ENCODE peak calls at places on chromosomes 1 and 21, in eight cellular contexts. One of them, this sample, is unnamed.

GRCh38 chr1:196002906-196003305 is 605.3 kb downstream of the KCNT2 start:
- DNase-seq in PC-3: peak
- DNase-seq in fibroblast of lung: peak
- DNase-seq in B cell: no peak
- DNase-seq in SK-N-SH: no peak
- DNase-seq in cardiac muscle cell: no peak
- DNase-seq in osteocyte: no peak
- DNase-seq in heart left ventricle: no peak
- DNase-seq in this sample: no peak

GRCh38 chr1:202624781-202625108 is 85.5 kb downstream of the SYT2 start:
- DNase-seq in cardiac muscle cell: no peak
- DNase-seq in B cell: no peak
- DNase-seq in PC-3: no peak
- DNase-seq in osteocyte: no peak
- DNase-seq in heart left ventricle: no peak
- DNase-seq in fibroblast of lung: peak
- DNase-seq in SK-N-SH: no peak
- DNase-seq in this sample: no peak

GRCh38 chr1:234206651-234207284 is 166.5 kb upstream of the COA6 start:
- DNase-seq in osteocyte: no peak
- DNase-seq in SK-N-SH: no peak
- DNase-seq in B cell: no peak
- DNase-seq in fibroblast of lung: peak
- DNase-seq in PC-3: peak
- DNase-seq in heart left ventricle: peak
- DNase-seq in cardiac muscle cell: peak
- DNase-seq in this sample: no peak

GRCh38 chr1:41813755-41814694 is 104.7 kb downstream of the HIVEP3 start:
- DNase-seq in fibroblast of lung: no peak
- DNase-seq in B cell: no peak
- DNase-seq in SK-N-SH: no peak
- DNase-seq in heart left ventricle: peak
- DNase-seq in PC-3: no peak
- DNase-seq in osteocyte: no peak
- DNase-seq in cardiac muscle cell: peak
- DNase-seq in this sample: no peak

GRCh38 chr1:88982055-88982454 is 10.4 kb downstream of the KYAT3 start:
- DNase-seq in B cell: no peak
- DNase-seq in heart left ventricle: no peak
- DNase-seq in PC-3: peak
- DNase-seq in osteocyte: no peak
- DNase-seq in cardiac muscle cell: no peak
- DNase-seq in SK-N-SH: no peak
- DNase-seq in fibroblast of lung: peak
- DNase-seq in this sample: no peak

GRCh38 chr1:234250747-234251146 is 122.5 kb upstream of the COA6 start:
- DNase-seq in heart left ventricle: no peak
- DNase-seq in PC-3: no peak
- DNase-seq in SK-N-SH: no peak
- DNase-seq in cardiac muscle cell: no peak
- DNase-seq in B cell: no peak
- DNase-seq in osteocyte: no peak
- DNase-seq in fibroblast of lung: no peak
- DNase-seq in this sample: no peak

GRCh38 chr1:154320882-154321608 is at the start of gene AQP10:
- DNase-seq in cardiac muscle cell: peak
- DNase-seq in fibroblast of lung: peak
- DNase-seq in osteocyte: no peak
- DNase-seq in B cell: no peak
- DNase-seq in PC-3: no peak
- DNase-seq in heart left ventricle: peak
- DNase-seq in SK-N-SH: peak
- DNase-seq in this sample: no peak

GRCh38 chr1:37945743-37946702 is 830 bp downstream of the INPP5B start:
- DNase-seq in heart left ventricle: peak
- DNase-seq in PC-3: no peak
- DNase-seq in SK-N-SH: peak
- DNase-seq in cardiac muscle cell: peak
- DNase-seq in osteocyte: peak
- DNase-seq in fibroblast of lung: peak
- DNase-seq in B cell: no peak
- DNase-seq in this sample: no peak

GRCh38 chr1:164337885-164338284 is 221.1 kb upstream of the PBX1 start:
- DNase-seq in SK-N-SH: no peak
- DNase-seq in PC-3: peak
- DNase-seq in osteocyte: no peak
- DNase-seq in B cell: no peak
- DNase-seq in fibroblast of lung: peak
- DNase-seq in heart left ventricle: no peak
- DNase-seq in cardiac muscle cell: no peak
- DNase-seq in this sample: no peak

GRCh38 chr1:58063095-58063494 is 483.4 kb downstream of the OMA1 start:
- DNase-seq in SK-N-SH: no peak
- DNase-seq in PC-3: no peak
- DNase-seq in B cell: no peak
- DNase-seq in heart left ventricle: no peak
- DNase-seq in fibroblast of lung: no peak
- DNase-seq in cardiac muscle cell: no peak
- DNase-seq in osteocyte: no peak
- DNase-seq in this sample: no peak

GRCh38 chr1:54794401-54795099 is 6.6 kb downstream of the TTC22 start:
- DNase-seq in SK-N-SH: no peak
- DNase-seq in heart left ventricle: no peak
- DNase-seq in B cell: no peak
- DNase-seq in osteocyte: no peak
- DNase-seq in fibroblast of lung: no peak
- DNase-seq in cardiac muscle cell: no peak
- DNase-seq in PC-3: peak
- DNase-seq in this sample: no peak

GRCh38 chr1:110097507-110098221 is 14.6 kb upstream of the UBL4B start:
- DNase-seq in SK-N-SH: no peak
- DNase-seq in fibroblast of lung: no peak
- DNase-seq in PC-3: no peak
- DNase-seq in heart left ventricle: no peak
- DNase-seq in B cell: no peak
- DNase-seq in cardiac muscle cell: no peak
- DNase-seq in osteocyte: no peak
- DNase-seq in this sample: no peak

GRCh38 chr1:21663951-21664805 is 5.0 kb downstream of the RAP1GAP start:
- DNase-seq in B cell: no peak
- DNase-seq in osteocyte: no peak
- DNase-seq in PC-3: no peak
- DNase-seq in fibroblast of lung: no peak
- DNase-seq in cardiac muscle cell: no peak
- DNase-seq in heart left ventricle: no peak
- DNase-seq in SK-N-SH: no peak
- DNase-seq in this sample: no peak

GRCh38 chr1:185499986-185500626 is 183.1 kb upstream of the IVNS1ABP start:
- DNase-seq in fibroblast of lung: peak
- DNase-seq in PC-3: peak
- DNase-seq in heart left ventricle: no peak
- DNase-seq in SK-N-SH: no peak
- DNase-seq in cardiac muscle cell: peak
- DNase-seq in B cell: no peak
- DNase-seq in osteocyte: no peak
- DNase-seq in this sample: no peak

GRCh38 chr1:19096036-19096833 is 113.8 kb downstream of the UBR4 start:
- DNase-seq in osteocyte: no peak
- DNase-seq in PC-3: peak
- DNase-seq in SK-N-SH: peak
- DNase-seq in heart left ventricle: no peak
- DNase-seq in fibroblast of lung: peak
- DNase-seq in cardiac muscle cell: peak
- DNase-seq in B cell: peak
- DNase-seq in this sample: no peak

GRCh38 chr21:38221594-38221993 is 35.2 kb upstream of the KCNJ15 start:
- DNase-seq in heart left ventricle: no peak
- DNase-seq in fibroblast of lung: no peak
- DNase-seq in osteocyte: no peak
- DNase-seq in cardiac muscle cell: peak
- DNase-seq in B cell: no peak
- DNase-seq in SK-N-SH: no peak
- DNase-seq in PC-3: no peak
- DNase-seq in this sample: no peak

GRCh38 chr1:41485605-41486004 is 1.1 kb upstream of the EDN2 start:
- DNase-seq in heart left ventricle: peak
- DNase-seq in osteocyte: no peak
- DNase-seq in PC-3: peak
- DNase-seq in fibroblast of lung: peak
- DNase-seq in cardiac muscle cell: no peak
- DNase-seq in B cell: no peak
- DNase-seq in SK-N-SH: no peak
- DNase-seq in this sample: no peak

GRCh38 chr1:79811173-79811572 is 804.6 kb upstream of the ADGRL4 start:
- DNase-seq in osteocyte: no peak
- DNase-seq in PC-3: peak
- DNase-seq in SK-N-SH: no peak
- DNase-seq in heart left ventricle: no peak
- DNase-seq in B cell: no peak
- DNase-seq in fibroblast of lung: peak
- DNase-seq in cardiac muscle cell: peak
- DNase-seq in this sample: no peak

DNA sequence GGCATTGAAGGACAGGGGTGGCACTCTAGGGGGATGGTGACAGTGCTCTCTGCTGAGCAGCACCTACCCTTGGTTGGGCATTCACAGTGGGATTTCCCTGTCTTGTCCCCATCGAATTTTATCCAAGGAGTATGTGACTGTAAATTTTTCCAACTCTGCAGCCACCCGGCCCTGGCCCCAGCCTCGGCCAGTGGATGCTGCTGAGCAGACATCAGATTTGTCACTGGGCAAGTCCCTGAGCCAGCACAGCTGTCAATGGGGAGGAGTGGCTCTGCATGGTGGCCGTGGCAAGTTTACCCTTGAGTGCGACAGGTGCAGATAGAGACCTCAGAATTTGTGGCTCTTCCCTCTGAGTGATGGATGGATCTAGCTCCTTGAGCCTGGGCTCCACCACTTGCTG is 240.2 kb upstream of the CSF3R start:
- DNase-seq in osteocyte: no peak
- DNase-seq in PC-3: no peak
- DNase-seq in cardiac muscle cell: no peak
- DNase-seq in heart left ventricle: no peak
- DNase-seq in fibroblast of lung: no peak
- DNase-seq in SK-N-SH: no peak
- DNase-seq in B cell: no peak
- DNase-seq in this sample: no peak
- TF ChIP-seq CTCF in osteocyte: no peak
- TF ChIP-seq CTCF in PC-3: no peak
- TF ChIP-seq CTCF in cardiac muscle cell: no peak
- TF ChIP-seq CTCF in heart left ventricle: no peak
- TF ChIP-seq CTCF in fibroblast of lung: no peak
- TF ChIP-seq CTCF in SK-N-SH: no peak
- TF ChIP-seq CTCF in B cell: no peak
- TF ChIP-seq CTCF in this sample: no peak

DNA sequence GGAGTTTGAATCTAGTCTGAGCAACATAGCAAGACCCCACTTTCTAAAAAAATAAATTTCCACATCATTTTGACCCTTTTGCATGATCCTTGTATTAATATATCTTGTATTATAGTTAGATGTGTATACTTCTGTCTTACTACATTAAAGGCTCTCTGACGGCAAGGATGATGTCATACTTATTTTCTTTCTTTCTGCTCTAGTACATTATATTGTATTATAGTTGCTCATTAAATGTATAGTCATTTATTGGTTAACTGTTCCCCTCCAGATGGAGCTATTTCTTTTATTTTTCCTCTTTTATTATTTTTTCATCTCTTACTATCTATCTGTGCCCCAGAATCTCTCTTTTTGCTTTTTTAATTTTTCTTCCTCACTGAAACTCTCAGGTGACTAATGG is 15.0 kb upstream of the OLFML2B start:
- DNase-seq in fibroblast of lung: no peak
- DNase-seq in SK-N-SH: no peak
- DNase-seq in cardiac muscle cell: no peak
- DNase-seq in PC-3: no peak
- DNase-seq in B cell: no peak
- DNase-seq in osteocyte: no peak
- DNase-seq in heart left ventricle: no peak
- DNase-seq in this sample: no peak
- TF ChIP-seq CTCF in fibroblast of lung: no peak
- TF ChIP-seq CTCF in SK-N-SH: no peak
- TF ChIP-seq CTCF in cardiac muscle cell: no peak
- TF ChIP-seq CTCF in PC-3: peak
- TF ChIP-seq CTCF in B cell: no peak
- TF ChIP-seq CTCF in osteocyte: no peak
- TF ChIP-seq CTCF in heart left ventricle: no peak
- TF ChIP-seq CTCF in this sample: no peak

GRCh38 chr1:212884592-212884991 is 26.5 kb downstream of the FLVCR1 start:
- DNase-seq in osteocyte: no peak
- DNase-seq in cardiac muscle cell: no peak
- DNase-seq in SK-N-SH: no peak
- DNase-seq in PC-3: no peak
- DNase-seq in heart left ventricle: no peak
- DNase-seq in fibroblast of lung: no peak
- DNase-seq in B cell: no peak
- DNase-seq in this sample: no peak
- TF ChIP-seq CTCF in osteocyte: no peak
- TF ChIP-seq CTCF in cardiac muscle cell: no peak
- TF ChIP-seq CTCF in SK-N-SH: no peak
- TF ChIP-seq CTCF in PC-3: no peak
- TF ChIP-seq CTCF in heart left ventricle: no peak
- TF ChIP-seq CTCF in fibroblast of lung: no peak
- TF ChIP-seq CTCF in B cell: no peak
- TF ChIP-seq CTCF in this sample: no peak

GRCh38 chr1:182720465-182720864 is 36.1 kb upstream of the RGS8 start:
- DNase-seq in SK-N-SH: no peak
- DNase-seq in osteocyte: no peak
- DNase-seq in cardiac muscle cell: peak
- DNase-seq in fibroblast of lung: peak
- DNase-seq in heart left ventricle: no peak
- DNase-seq in B cell: no peak
- DNase-seq in PC-3: no peak
- DNase-seq in this sample: no peak
- TF ChIP-seq CTCF in SK-N-SH: peak
- TF ChIP-seq CTCF in osteocyte: peak
- TF ChIP-seq CTCF in cardiac muscle cell: peak
- TF ChIP-seq CTCF in fibroblast of lung: peak
- TF ChIP-seq CTCF in heart left ventricle: peak
- TF ChIP-seq CTCF in B cell: no peak
- TF ChIP-seq CTCF in PC-3: no peak
- TF ChIP-seq CTCF in this sample: no peak

DNA sequence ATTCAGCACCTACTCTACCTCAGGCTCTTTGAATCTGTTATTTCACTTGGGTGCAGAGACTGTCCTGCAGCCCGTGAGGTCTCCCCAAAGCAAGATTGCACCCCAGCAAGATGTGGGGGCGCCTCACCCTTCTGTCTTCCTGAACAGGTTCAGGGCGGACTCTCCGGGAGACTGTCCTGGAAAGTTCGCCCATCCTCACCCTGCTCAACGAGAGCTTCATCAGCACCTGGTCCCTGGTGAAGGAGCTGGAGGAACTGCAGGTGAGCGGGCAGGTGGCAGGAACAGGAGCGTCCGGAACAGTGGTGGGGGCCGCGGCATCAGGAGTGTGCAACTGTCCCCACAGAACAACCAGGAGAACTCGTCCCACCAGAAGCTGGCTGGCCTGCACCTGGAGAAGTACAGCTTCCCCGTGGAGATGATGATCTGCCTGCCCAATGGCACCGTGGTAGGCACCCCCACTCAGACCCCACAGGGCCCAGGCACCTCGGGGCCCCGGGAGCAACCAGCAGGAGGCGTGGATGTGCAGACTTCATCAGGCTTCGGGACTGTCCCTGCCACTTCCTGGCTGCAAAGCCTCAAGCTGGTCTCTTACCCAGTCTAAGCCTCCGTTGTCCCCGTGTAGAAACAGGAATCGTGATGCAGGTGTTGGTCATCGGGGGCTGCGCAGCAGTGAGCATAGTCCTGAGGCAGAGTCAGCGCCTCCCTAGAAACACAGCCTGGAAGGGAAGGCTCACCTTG is 5.9 kb upstream of the MTFR1L start:
- DNase-seq in PC-3: no peak
- DNase-seq in osteocyte: no peak
- DNase-seq in heart left ventricle: no peak
- DNase-seq in B cell: no peak
- DNase-seq in SK-N-SH: no peak
- DNase-seq in cardiac muscle cell: no peak
- DNase-seq in fibroblast of lung: no peak
- DNase-seq in this sample: no peak
- TF ChIP-seq CTCF in PC-3: no peak
- TF ChIP-seq CTCF in osteocyte: no peak
- TF ChIP-seq CTCF in heart left ventricle: no peak
- TF ChIP-seq CTCF in B cell: no peak
- TF ChIP-seq CTCF in SK-N-SH: no peak
- TF ChIP-seq CTCF in cardiac muscle cell: no peak
- TF ChIP-seq CTCF in fibroblast of lung: no peak
- TF ChIP-seq CTCF in this sample: no peak